ENCODE peak calls at places on chromosomes 12 and 14, in nine cellular contexts. R is HAP-1; F is effector memory CD4-positive, alpha-beta T cell; G is mammary epithelial cell; H is GM23338; A is stomach; L is pancreas; P is psoas muscle; J is cardiac muscle cell. B is an unnamed sample. For H3K4me1 and H3K36me3, the result is how much of the 10 kb centered on the place peaks cover.

GRCh38 chr12:119176267-119177055 is 2.3 kb upstream of the HSPB8 start:
- DNase-seq in R (no peak), F (no peak), G (peak), H (peak), A (peak), L (no peak), P (peak), J (peak), B (peak)

GRCh38 chr12:124686001-124686884 is 118.8 kb upstream of the NCOR2 start:
- DNase-seq in R (no peak), F (no peak), G (peak), H (no peak), A (no peak), L (no peak), P (no peak), J (no peak), B (no peak)

GRCh38 chr14:79186523-79186922 is 1016.4 kb downstream of the NRXN3 start:
- DNase-seq in R (no peak), F (no peak), G (no peak), H (no peak), A (no peak), L (no peak), P (no peak), J (no peak), B (no peak)

GRCh38 chr14:99769123-99769522 is 24.1 kb upstream of the EML1 start:
- DNase-seq in R (no peak), F (no peak), G (no peak), H (no peak), A (no peak), L (no peak), P (no peak), J (no peak), B (no peak)

GRCh38 chr12:78096909-78097597 is 266.4 kb downstream of the NAV3 start:
- DNase-seq in R (no peak), F (no peak), G (no peak), H (no peak), A (no peak), L (no peak), P (no peak), J (no peak), B (no peak)

GRCh38 chr12:120438495-120439198 is 734 bp downstream of the COX6A1 start:
- DNase-seq in R (no peak), F (no peak), G (no peak), H (no peak), A (no peak), L (no peak), P (no peak), J (no peak), B (no peak)

GRCh38 chr14:38186217-38186616 is 21.5 kb upstream of the SSTR1 start:
- DNase-seq in R (no peak), F (no peak), G (no peak), H (no peak), A (no peak), L (no peak), P (no peak), J (no peak), B (no peak)

GRCh38 chr14:79730911-79731310 is 480.4 kb downstream of the DIO2 start:
- DNase-seq in R (no peak), F (no peak), G (no peak), H (no peak), A (no peak), L (no peak), P (no peak), J (no peak), B (no peak)

GRCh38 chr12:24582954-24583601 is 365.8 kb downstream of the BCAT1 start:
- DNase-seq in R (no peak), F (no peak), G (no peak), H (no peak), A (no peak), L (no peak), P (no peak), J (no peak), B (no peak)

GRCh38 chr12:11839093-11839641 is 189.7 kb downstream of the ETV6 start:
- DNase-seq in R (no peak), F (no peak), G (no peak), H (no peak), A (no peak), L (no peak), P (no peak), J (no peak), B (no peak)

GRCh38 chr12:57842342-57843294 is 3.9 kb downstream of the CTDSP2 start:
- DNase-seq in R (no peak), F (no peak), G (no peak), H (peak), A (no peak), L (no peak), P (no peak), J (peak), B (no peak)
- H3K4me1 ChIP-seq in R (under half), F (half or more), G (half or more), H (half or more), A (half or more), L (half or more), P (half or more), J (half or more), B (half or more)

DNA sequence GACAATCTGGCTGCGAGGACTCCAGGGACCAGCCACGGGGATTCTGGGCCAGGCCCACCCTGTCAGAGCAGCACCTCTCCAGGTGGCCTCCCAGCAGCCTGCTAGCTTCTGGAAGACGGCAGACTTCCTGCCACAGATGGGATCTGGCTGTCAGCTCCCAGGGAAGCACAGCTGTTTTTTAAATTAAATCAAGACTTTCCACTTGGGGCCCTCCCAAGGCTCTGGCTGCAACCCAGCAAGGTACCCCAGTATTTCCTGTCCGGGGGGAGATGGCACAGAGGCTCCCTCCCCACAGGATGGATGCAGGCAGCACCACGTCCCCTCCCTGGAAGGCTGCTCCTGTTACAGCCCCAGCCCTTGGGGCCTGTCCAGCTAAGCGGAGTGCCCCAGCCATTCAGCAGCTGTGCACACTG is 56.9 kb downstream of the ACTN1 start:
- DNase-seq in R (no peak), F (no peak), G (no peak), H (no peak), A (no peak), L (no peak), P (peak), J (no peak), B (peak)
- H3K36me3 ChIP-seq in R (under half), F (under half), G (under half), H (under half), A (under half), L (under half), P (under half), J (under half), B (under half)

GRCh38 chr14:105898482-105899010 is 372.2 kb downstream of the TMEM121 start:
- DNase-seq in R (no peak), F (no peak), G (no peak), H (no peak), A (no peak), L (peak), P (peak), J (no peak), B (peak)
- H3K4me3 ChIP-seq in R (no peak), F (no peak), G (no peak), H (no peak), A (no peak), L (no peak), P (no peak), J (no peak), B (no peak)

GRCh38 chr12:55718020-55718419 is 2.2 kb upstream of the RDH5 start:
- DNase-seq in R (no peak), F (no peak), G (no peak), H (peak), A (no peak), L (no peak), P (peak), J (no peak), B (no peak)
- H3K4me1 ChIP-seq in R (under half), F (under half), G (half or more), H (under half), A (half or more), L (under half), P (half or more), J (under half), B (half or more)

GRCh38 chr14:57963071-57963470 is 97.2 kb upstream of the SLC35F4 start:
- DNase-seq in R (no peak), F (no peak), G (no peak), H (no peak), A (no peak), L (no peak), P (no peak), J (no peak), B (no peak)
- H3K36me3 ChIP-seq in R (under half), F (under half), G (under half), H (under half), A (under half), L (under half), P (under half), J (under half), B (under half)

GRCh38 chr14:63670692-63671091 is 29.0 kb upstream of the WDR89 start:
- DNase-seq in R (no peak), F (no peak), G (no peak), H (no peak), A (no peak), L (no peak), P (no peak), J (no peak), B (no peak)
- H3K4me3 ChIP-seq in R (no peak), F (no peak), G (no peak), H (no peak), A (no peak), L (no peak), P (no peak), J (no peak), B (no peak)

DNA sequence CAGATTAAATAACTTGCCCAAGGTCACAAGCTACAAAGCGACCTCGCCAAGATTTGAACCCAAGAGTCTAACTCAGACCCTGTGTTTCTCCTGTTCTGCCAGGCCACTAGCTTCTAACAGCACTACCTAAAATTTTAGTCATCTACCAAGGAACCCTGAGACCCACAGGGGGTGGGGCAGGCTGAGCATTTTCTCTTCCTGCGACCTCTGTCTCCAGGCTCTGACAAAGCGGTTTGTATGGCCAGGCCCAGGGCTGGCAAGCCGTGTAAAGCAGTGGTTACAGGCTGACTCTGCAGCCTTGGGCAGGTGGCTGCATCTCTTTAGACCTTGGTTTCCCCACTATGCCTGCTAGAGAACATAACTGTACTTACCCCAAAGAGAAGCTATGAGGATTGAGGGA is 5.3 kb downstream of the VDR start:
- DNase-seq in R (no peak), F (no peak), G (no peak), H (no peak), A (no peak), L (no peak), P (no peak), J (no peak), B (no peak)
- H3K4me1 ChIP-seq in R (under half), F (under half), G (half or more), H (under half), A (under half), L (under half), P (under half), J (under half), B (under half)

GRCh38 chr14:101256266-101256665 is 305.0 kb upstream of the DIO3 start:
- DNase-seq in R (no peak), F (no peak), G (no peak), H (no peak), A (no peak), L (no peak), P (no peak), J (no peak), B (no peak)
- H3K36me3 ChIP-seq in R (under half), F (under half), G (under half), H (under half), A (under half), L (under half), P (under half), J (under half), B (under half)

GRCh38 chr14:60648169-60648933 is 926 bp downstream of the SIX1 start:
- DNase-seq in R (no peak), F (no peak), G (peak), H (peak), A (no peak), L (peak), P (peak), J (no peak), B (no peak)
- H3K4me3 ChIP-seq in R (peak), F (peak), G (peak), H (peak), A (peak), L (peak), P (peak), J (peak), B (peak)

DNA sequence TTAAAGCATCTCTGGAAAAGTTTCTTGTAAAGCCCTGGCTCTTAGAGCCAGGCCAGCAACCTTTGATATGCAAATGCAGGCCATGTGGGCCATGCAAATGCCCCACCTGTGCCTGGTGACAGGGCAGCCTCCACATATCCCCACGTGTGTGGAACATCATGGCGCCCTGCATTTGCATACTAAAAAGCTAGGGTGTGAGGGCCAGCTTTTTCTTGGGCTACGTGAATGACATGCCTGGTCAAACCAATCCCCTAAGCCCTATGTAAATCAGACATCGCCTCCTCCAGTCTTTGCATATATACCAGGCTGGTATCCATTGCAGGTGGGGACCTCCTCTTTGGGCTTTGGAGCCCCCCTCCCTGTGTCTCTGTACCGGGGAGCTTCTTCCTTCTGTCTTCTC is 6.4 kb downstream of the CSRP2 start:
- DNase-seq in R (no peak), F (no peak), G (no peak), H (peak), A (no peak), L (no peak), P (no peak), J (no peak), B (no peak)
- H3K4me1 ChIP-seq in R (under half), F (under half), G (under half), H (under half), A (under half), L (under half), P (under half), J (under half), B (under half)